ENCODE peak calls at places on chromosomes 5 and 9, in four cellular contexts. One of them, this sample, is unnamed.

GRCh38 chr5:167993771-167994170 is 297.7 kb upstream of the WWC1 start:
- DNase-seq in HuH-7.5: no peak
- DNase-seq in NAMALWA: no peak
- DNase-seq in NCI-H774: no peak
- DNase-seq in this sample: no peak

GRCh38 chr9:130288926-130289705 is 23.6 kb downstream of the HMCN2 start:
- DNase-seq in HuH-7.5: no peak
- DNase-seq in NAMALWA: no peak
- DNase-seq in NCI-H774: no peak
- DNase-seq in this sample: no peak

GRCh38 chr9:91374939-91375338 is 13.2 kb upstream of the AUH start:
- DNase-seq in HuH-7.5: no peak
- DNase-seq in NAMALWA: no peak
- DNase-seq in NCI-H774: no peak
- DNase-seq in this sample: no peak

GRCh38 chr5:36156619-36157018 is 4.7 kb downstream of the SKP2 start:
- DNase-seq in HuH-7.5: no peak
- DNase-seq in NAMALWA: no peak
- DNase-seq in NCI-H774: no peak
- DNase-seq in this sample: no peak

GRCh38 chr9:98314381-98315066 is 59.1 kb upstream of the TBC1D2 start:
- DNase-seq in HuH-7.5: no peak
- DNase-seq in NAMALWA: no peak
- DNase-seq in NCI-H774: no peak
- DNase-seq in this sample: no peak

GRCh38 chr5:32597046-32597629 is 11.8 kb downstream of the SUB1 start:
- DNase-seq in HuH-7.5: no peak
- DNase-seq in NAMALWA: no peak
- DNase-seq in NCI-H774: no peak
- DNase-seq in this sample: no peak

GRCh38 chr9:82488702-82489578 is 500.4 kb downstream of the SPATA31D1 start:
- DNase-seq in HuH-7.5: no peak
- DNase-seq in NAMALWA: no peak
- DNase-seq in NCI-H774: no peak
- DNase-seq in this sample: no peak

GRCh38 chr5:10323588-10324488 is 16.1 kb upstream of the CMBL start:
- DNase-seq in HuH-7.5: no peak
- DNase-seq in NAMALWA: no peak
- DNase-seq in NCI-H774: peak
- DNase-seq in this sample: no peak

GRCh38 chr9:15485836-15486678 is 24.7 kb downstream of the PSIP1 start:
- DNase-seq in HuH-7.5: no peak
- DNase-seq in NAMALWA: peak
- DNase-seq in NCI-H774: no peak
- DNase-seq in this sample: no peak

GRCh38 chr5:34598177-34598794 is 57.8 kb upstream of the RAI14 start:
- DNase-seq in HuH-7.5: no peak
- DNase-seq in NAMALWA: no peak
- DNase-seq in NCI-H774: no peak
- DNase-seq in this sample: no peak

GRCh38 chr5:149773245-149774095 is 43.4 kb downstream of the PPARGC1B start:
- DNase-seq in HuH-7.5: no peak
- DNase-seq in NAMALWA: no peak
- DNase-seq in NCI-H774: no peak
- DNase-seq in this sample: no peak

GRCh38 chr5:56279979-56280378 is 46.8 kb upstream of the ANKRD55 start:
- DNase-seq in HuH-7.5: no peak
- DNase-seq in NAMALWA: no peak
- DNase-seq in NCI-H774: no peak
- DNase-seq in this sample: no peak

GRCh38 chr5:171299851-171300250 is 9.2 kb upstream of the TLX3 start:
- DNase-seq in HuH-7.5: no peak
- DNase-seq in NAMALWA: no peak
- DNase-seq in NCI-H774: no peak
- DNase-seq in this sample: no peak

GRCh38 chr5:1787472-1788047 is 12.1 kb downstream of the MRPL36 start:
- DNase-seq in HuH-7.5: no peak
- DNase-seq in NAMALWA: no peak
- DNase-seq in NCI-H774: no peak
- DNase-seq in this sample: no peak

GRCh38 chr9:90060256-90060655 is 455.4 kb downstream of the GADD45G start:
- DNase-seq in HuH-7.5: no peak
- DNase-seq in NAMALWA: no peak
- DNase-seq in NCI-H774: no peak
- DNase-seq in this sample: no peak

GRCh38 chr5:34583167-34583566 is 73.0 kb upstream of the RAI14 start:
- DNase-seq in HuH-7.5: no peak
- DNase-seq in NAMALWA: no peak
- DNase-seq in NCI-H774: no peak
- DNase-seq in this sample: no peak

GRCh38 chr9:93155716-93156474 is 21.8 kb upstream of the NINJ1 start:
- DNase-seq in HuH-7.5: no peak
- DNase-seq in NAMALWA: no peak
- DNase-seq in NCI-H774: no peak
- DNase-seq in this sample: no peak

GRCh38 chr9:98533132-98533531 is 175.6 kb downstream of the GABBR2 start:
- DNase-seq in HuH-7.5: no peak
- DNase-seq in NAMALWA: no peak
- DNase-seq in NCI-H774: no peak
- DNase-seq in this sample: no peak

GRCh38 chr5:93580387-93581100 is 475 bp downstream of the NR2F1-AS1 start:
- DNase-seq in HuH-7.5: peak
- DNase-seq in NAMALWA: no peak
- DNase-seq in NCI-H774: peak
- DNase-seq in this sample: no peak